ENCODE peak calls at places on chromosomes 3 and 15, in eight cellular contexts. I is nephron progenitor cell; S is stimulated activated CD4-positive, alpha-beta T cell treated with anti-CD3 and anti-CD28 coated beads, Interleukin-2, amount 100 ng/mL, for 48 hours; J is aorta; R is Daoy; Z is ascending aorta; Q is GM12891; T is GM03348. A is an unnamed sample.

GRCh38 chr3:61438253-61439115 is 122.9 kb upstream of the PTPRG start:
- DNase-seq in I (no peak), S (no peak), J (no peak), R (no peak), Z (no peak), Q (no peak), T (no peak), A (no peak)

GRCh38 chr15:32943691-32944090 is 225.9 kb downstream of the GREM1 start:
- DNase-seq in I (no peak), S (no peak), J (no peak), R (no peak), Z (no peak), Q (no peak), T (no peak), A (no peak)

GRCh38 chr15:84788500-84788899 is 28.7 kb upstream of the ALPK3 start:
- DNase-seq in I (no peak), S (no peak), J (no peak), R (no peak), Z (no peak), Q (no peak), T (no peak), A (no peak)

GRCh38 chr3:149902498-149903139 is 68.1 kb downstream of the PFN2 start:
- DNase-seq in I (no peak), S (no peak), J (no peak), R (no peak), Z (no peak), Q (no peak), T (peak; percentile 16), A (no peak)

GRCh38 chr3:112374334-112374734 is 41.4 kb downstream of the CD200 start:
- DNase-seq in I (no peak), S (no peak), J (no peak), R (no peak), Z (no peak), Q (no peak), T (no peak), A (no peak)

GRCh38 chr3:179027326-179027900 is 44.2 kb downstream of the ZMAT3 start:
- DNase-seq in I (peak; percentile 11), S (no peak), J (no peak), R (no peak), Z (no peak), Q (no peak), T (no peak), A (no peak)

GRCh38 chr15:35329521-35329921 is 216.4 kb downstream of the DPH6 start:
- DNase-seq in I (no peak), S (no peak), J (no peak), R (no peak), Z (no peak), Q (no peak), T (peak; percentile 3), A (no peak)

GRCh38 chr3:160055659-160056058 is 67.0 kb downstream of the IL12A start:
- DNase-seq in I (no peak), S (no peak), J (no peak), R (no peak), Z (no peak), Q (no peak), T (no peak), A (no peak)

GRCh38 chr3:156304406-156304805 is 184.0 kb downstream of the KCNAB1 start:
- DNase-seq in I (no peak), S (no peak), J (no peak), R (peak; percentile 46), Z (no peak), Q (no peak), T (peak; percentile 54), A (no peak)

GRCh38 chr3:86774082-86774691 is 216.8 kb downstream of the VGLL3 start:
- DNase-seq in I (no peak), S (no peak), J (no peak), R (no peak), Z (no peak), Q (no peak), T (peak; percentile 33), A (no peak)

GRCh38 chr3:27713066-27713400 is 9.1 kb downstream of the EOMES start:
- DNase-seq in I (no peak), S (no peak), J (no peak), R (no peak), Z (no peak), Q (no peak), T (no peak), A (no peak)

GRCh38 chr3:25448750-25449684 is 21.0 kb downstream of the RARB start:
- DNase-seq in I (no peak), S (no peak), J (peak; percentile 95), R (peak; percentile 78), Z (no peak), Q (no peak), T (peak; percentile 52), A (no peak)

GRCh38 chr3:196145420-196146262 is 63.8 kb upstream of the TFRC start:
- DNase-seq in I (no peak), S (no peak), J (no peak), R (no peak), Z (no peak), Q (no peak), T (no peak), A (no peak)

GRCh38 chr3:141797819-141798405 is 34.7 kb downstream of the GRK7 start:
- DNase-seq in I (no peak), S (no peak), J (no peak), R (no peak), Z (no peak), Q (no peak), T (no peak), A (no peak)

GRCh38 chr3:53226142-53226840 is 29.5 kb downstream of the TKT start:
- DNase-seq in I (no peak), S (no peak), J (no peak), R (no peak), Z (no peak), Q (no peak), T (no peak), A (no peak)

GRCh38 chr15:94234300-94234699 is 2.9 kb downstream of the MCTP2 start:
- DNase-seq in I (no peak), S (peak; percentile 36), J (no peak), R (peak; percentile 11), Z (no peak), Q (no peak), T (no peak), A (no peak)

GRCh38 chr15:41581110-41581509 is 22.1 kb downstream of the TYRO3 start:
- DNase-seq in I (no peak), S (no peak), J (no peak), R (peak; percentile 23), Z (no peak), Q (no peak), T (no peak), A (no peak)

GRCh38 chr15:83208357-83208661 is 686 bp upstream of the HDGFL3 start:
- DNase-seq in I (no peak), S (no peak), J (no peak), R (no peak), Z (no peak), Q (no peak), T (no peak), A (no peak)

GRCh38 chr3:185959609-185960517 is 22.0 kb upstream of the TRA2B start:
- DNase-seq in I (no peak), S (no peak), J (no peak), R (peak; percentile 72), Z (no peak), Q (no peak), T (peak; percentile 33), A (no peak)

GRCh38 chr15:95401586-95401985 is 928.9 kb upstream of the NR2F2 start:
- DNase-seq in I (no peak), S (no peak), J (no peak), R (no peak), Z (no peak), Q (no peak), T (peak; percentile 28), A (no peak)

GRCh38 chr3:34020221-34020620 is 221.8 kb downstream of the PDCD6IP start:
- DNase-seq in I (no peak), S (no peak), J (no peak), R (no peak), Z (no peak), Q (no peak), T (no peak), A (no peak)

GRCh38 chr15:44715142-44715796 is 4.0 kb downstream of the B2M start:
- DNase-seq in I (no peak), S (no peak), J (no peak), R (no peak), Z (no peak), Q (no peak), T (no peak), A (no peak)